ENCODE peak calls at places on chromosomes 3 and 15, in ten cellular contexts. D is heart right ventricle; L is psoas muscle; T is tibial artery; W is mammary epithelial cell; B is uterus; G is effector memory CD4-positive, alpha-beta T cell; C is fibroblast of lung; M is esophagus squamous epithelium; O is SJSA1. Y is an unnamed sample.
A peak's percentile ranks its signal among the peaks of the same experiment; 100 is the strongest.

GRCh38 chr3:144820726-144821125 is 849.1 kb downstream of the DIPK2A start:
- DNase-seq in D (no peak), L (no peak), T (no peak), W (no peak), B (no peak), G (no peak), C (no peak), M (no peak), O (no peak), Y (no peak)

GRCh38 chr3:144499346-144499745 is 527.7 kb downstream of the DIPK2A start:
- DNase-seq in D (no peak), L (no peak), T (no peak), W (no peak), B (no peak), G (no peak), C (no peak), M (no peak), O (no peak), Y (no peak)

GRCh38 chr3:53218136-53218535 is 37.7 kb downstream of the TKT start:
- DNase-seq in D (no peak), L (no peak), T (peak; percentile 44), W (no peak), B (no peak), G (no peak), C (no peak), M (no peak), O (no peak), Y (peak; percentile 47)

GRCh38 chr3:170703121-170703588 is 117.3 kb upstream of the SLC7A14 start:
- DNase-seq in D (no peak), L (no peak), T (no peak), W (peak; percentile 82), B (no peak), G (no peak), C (peak; percentile 80), M (no peak), O (no peak), Y (no peak)

GRCh38 chr3:48125026-48125704 is 63.1 kb downstream of the CDC25A start:
- DNase-seq in D (no peak), L (no peak), T (no peak), W (peak; percentile 53), B (no peak), G (no peak), C (no peak), M (no peak), O (peak; percentile 72), Y (no peak)

GRCh38 chr3:17122758-17123157 is 238.0 kb downstream of the PLCL2 start:
- DNase-seq in D (no peak), L (no peak), T (no peak), W (no peak), B (no peak), G (no peak), C (no peak), M (no peak), O (no peak), Y (no peak)

GRCh38 chr15:100801256-100801900 is 78.3 kb upstream of the ALDH1A3 start:
- DNase-seq in D (no peak), L (no peak), T (no peak), W (no peak), B (no peak), G (no peak), C (no peak), M (no peak), O (no peak), Y (no peak)

GRCh38 chr3:58173670-58174472 is 36.9 kb downstream of the DNASE1L3 start:
- DNase-seq in D (peak; percentile 59), L (no peak), T (peak; percentile 45), W (no peak), B (peak; percentile 58), G (no peak), C (no peak), M (no peak), O (no peak), Y (no peak)

GRCh38 chr3:113668015-113668414 is 28.4 kb downstream of the USF3 start:
- DNase-seq in D (no peak), L (no peak), T (no peak), W (no peak), B (no peak), G (no peak), C (peak; percentile 86), M (no peak), O (peak; percentile 9), Y (no peak)

GRCh38 chr3:131981381-131981780 is 53.4 kb downstream of the CPNE4 start:
- DNase-seq in D (no peak), L (no peak), T (no peak), W (no peak), B (no peak), G (no peak), C (no peak), M (no peak), O (no peak), Y (no peak)

GRCh38 chr3:18188491-18188890 is 236.6 kb downstream of the SATB1 start:
- DNase-seq in D (no peak), L (no peak), T (no peak), W (no peak), B (no peak), G (no peak), C (no peak), M (no peak), O (no peak), Y (no peak)

GRCh38 chr3:37945803-37946530 is 44.6 kb upstream of the VILL start:
- DNase-seq in D (no peak), L (no peak), T (no peak), W (peak; percentile 99), B (peak; percentile 39), G (no peak), C (peak; percentile 79), M (no peak), O (peak; percentile 91), Y (no peak)

GRCh38 chr3:32176989-32177701 is 61.3 kb upstream of the CMTM8 start:
- DNase-seq in D (no peak), L (no peak), T (no peak), W (peak; percentile 75), B (no peak), G (no peak), C (peak; percentile 58), M (no peak), O (peak; percentile 28), Y (no peak)

GRCh38 chr3:42706721-42707619 is 4.4 kb upstream of the HHATL start:
- DNase-seq in D (no peak), L (no peak), T (peak; percentile 16), W (no peak), B (no peak), G (no peak), C (no peak), M (no peak), O (no peak), Y (peak; percentile 22)

GRCh38 chr3:134334231-134334900 is 39.9 kb downstream of the AMOTL2 start:
- DNase-seq in D (no peak), L (no peak), T (no peak), W (no peak), B (no peak), G (no peak), C (no peak), M (no peak), O (peak; percentile 43), Y (no peak)

DNA sequence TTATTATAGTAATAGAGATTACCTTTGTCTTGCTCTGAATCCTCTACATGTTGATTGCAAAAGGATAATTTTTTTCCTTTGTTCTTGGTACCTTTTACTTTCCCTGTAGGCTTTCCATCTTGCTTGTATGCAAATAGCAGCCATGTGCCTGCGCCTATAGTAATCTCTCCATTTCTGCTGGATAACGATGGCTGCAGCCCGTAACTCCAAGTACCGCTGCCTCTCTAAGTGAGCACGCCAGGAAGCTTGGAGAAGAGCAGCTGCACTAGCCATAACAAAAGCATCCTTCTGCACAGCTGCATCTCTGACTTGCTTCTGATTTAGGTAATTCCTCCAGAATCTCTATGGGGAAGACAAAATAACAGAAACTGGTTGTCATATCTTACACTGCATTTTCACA is 89.3 kb downstream of the NR2E3 start:
- DNase-seq in D (no peak), L (no peak), T (no peak), W (no peak), B (no peak), G (no peak), C (no peak), M (no peak), O (no peak), Y (no peak)
- H3K4me1 ChIP-seq in D (no peaks in the 10 kb centered on the region), L (no peaks in the 10 kb centered on the region), T (no peaks in the 10 kb centered on the region), W (no peaks in the 10 kb centered on the region), B (no peaks in the 10 kb centered on the region), G (no peaks in the 10 kb centered on the region), C (no peaks in the 10 kb centered on the region), M (no peaks in the 10 kb centered on the region), O (no peaks in the 10 kb centered on the region), Y (no peaks in the 10 kb centered on the region)

DNA sequence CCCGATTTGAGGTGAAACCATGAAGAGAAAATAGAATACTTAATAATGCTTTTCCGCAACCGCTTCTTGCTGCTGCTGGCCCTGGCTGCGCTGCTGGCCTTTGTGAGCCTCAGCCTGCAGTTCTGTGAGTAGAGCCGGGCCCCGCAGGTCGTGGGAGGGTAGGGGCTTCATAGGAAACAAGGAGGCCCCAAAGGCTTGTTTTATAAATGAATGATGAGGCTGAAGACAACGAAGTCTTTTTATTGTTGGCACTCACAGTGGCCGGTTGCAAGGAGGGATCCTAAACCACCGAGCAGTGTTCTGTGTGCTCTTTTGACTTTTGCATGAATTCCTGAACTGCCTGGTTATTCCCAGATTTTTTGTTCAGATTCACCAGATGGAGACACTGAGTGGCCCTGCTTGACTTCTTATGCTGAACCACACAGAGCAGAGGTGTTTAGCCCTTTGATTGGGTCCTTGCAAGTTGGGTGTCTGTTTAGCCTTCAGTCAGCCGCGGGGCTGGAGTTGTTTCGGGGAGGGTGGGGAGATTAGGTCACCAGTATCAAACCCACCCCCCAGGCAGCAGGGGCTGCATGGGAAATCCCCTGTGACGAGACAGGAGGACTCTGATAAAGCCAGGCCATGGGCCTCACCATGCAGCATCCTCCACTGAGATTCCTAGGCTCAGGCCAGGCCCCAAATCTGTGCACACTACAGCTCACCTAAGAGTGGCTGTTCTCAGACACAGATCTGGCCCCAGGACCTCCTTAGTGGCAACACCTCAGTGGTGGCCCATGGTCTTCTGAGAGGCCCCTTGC is 28.7 kb downstream of the PXYLP1 start:
- DNase-seq in D (no peak), L (no peak), T (no peak), W (no peak), B (no peak), G (no peak), C (no peak), M (no peak), O (no peak), Y (no peak)
- H3K4me3 ChIP-seq in D (no peak overlapping the region), L (no peak overlapping the region), T (no peak overlapping the region), W (no peak overlapping the region), B (no peak overlapping the region), G (no peak overlapping the region), C (no peak overlapping the region), M (no peak overlapping the region), O (no peak overlapping the region), Y (no peak overlapping the region)

GRCh38 chr15:65837301-65838283 is 31.7 kb upstream of the RAB11A start:
- DNase-seq in D (no peak), L (no peak), T (peak; percentile 24), W (no peak), B (no peak), G (no peak), C (no peak), M (no peak), O (no peak), Y (no peak)
- H3K4me1 ChIP-seq in D (peaks cover 74% of the 10 kb centered on the region), L (peaks cover 24% of the 10 kb centered on the region), T (peaks cover 16% of the 10 kb centered on the region), W (peaks cover 10% of the 10 kb centered on the region), B (peaks cover 4% of the 10 kb centered on the region), G (peaks cover 18% of the 10 kb centered on the region), C (peaks cover 1% of the 10 kb centered on the region), M (peaks cover 16% of the 10 kb centered on the region), O (peaks cover 6% of the 10 kb centered on the region), Y (peaks cover 67% of the 10 kb centered on the region)

DNA sequence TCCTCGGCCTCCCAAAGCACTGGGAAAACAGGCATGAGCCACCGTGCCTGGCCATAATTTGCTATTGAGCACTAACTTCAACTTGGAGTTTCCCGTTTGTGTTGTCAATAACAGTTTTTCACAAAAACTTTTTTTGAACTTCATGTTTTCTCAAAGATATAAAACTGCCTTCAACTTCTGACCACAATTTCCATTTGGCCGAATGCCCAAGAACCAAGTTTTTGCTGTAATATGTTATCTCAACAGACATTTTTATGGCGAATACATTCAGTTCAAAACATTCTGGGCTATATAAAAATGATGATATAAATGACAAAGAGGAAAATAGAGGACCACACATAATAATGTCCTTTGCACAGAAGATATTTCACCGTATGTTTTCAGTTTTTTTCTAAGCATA is 56.4 kb downstream of the NEDD4 start:
- DNase-seq in D (no peak), L (no peak), T (no peak), W (no peak), B (no peak), G (no peak), C (peak; percentile 82), M (no peak), O (no peak), Y (no peak)
- H3K4me3 ChIP-seq in D (no peak overlapping the region), L (no peak overlapping the region), T (no peak overlapping the region), W (no peak overlapping the region), B (no peak overlapping the region), G (no peak overlapping the region), C (no peak overlapping the region), M (no peak overlapping the region), O (no peak overlapping the region), Y (no peak overlapping the region)